ENCODE peak calls at places on chromosomes 2 and 18, in nine cellular contexts. Y is SJSA1; S is activated CD4-positive, alpha-beta memory T cell treated with anti-CD3 and anti-CD28 coated beads, Interleukin-2, amount 10 ng/mL, durations not matched to agents 7 days and 5 days; G is anterior cingulate cortex; J is endothelial cell of umbilical vein; W is NCI-H1105; X is bronchial epithelial cell; I is foreskin melanocyte; T is aorta. A is an unnamed sample.

GRCh38 chr2:69278366-69278765 is 108.7 kb downstream of the GFPT1 start:
- DNase-seq in T (no peak), X (no peak), Y (no peak), J (peak), I (peak), S (no peak), W (no peak), G (no peak), A (peak)

GRCh38 chr2:217070611-217071010 is 210.7 kb upstream of the TNP1 start:
- DNase-seq in T (no peak), W (no peak), S (no peak), Y (no peak), G (no peak), X (no peak), I (peak), J (no peak), A (no peak)

GRCh38 chr2:125858366-125858765 is 797.6 kb upstream of the GYPC start:
- DNase-seq in G (no peak), X (no peak), T (no peak), I (peak), W (no peak), Y (no peak), J (no peak), S (no peak), A (peak)

GRCh38 chr2:120669121-120669952 is 66.3 kb upstream of the GLI2 start:
- DNase-seq in J (peak), T (no peak), G (no peak), W (no peak), S (no peak), I (no peak), Y (peak), X (peak), A (peak)

GRCh38 chr2:233447506-233448219 is 93.4 kb downstream of the DGKD start:
- DNase-seq in S (no peak), I (no peak), J (no peak), T (no peak), G (no peak), X (no peak), W (no peak), Y (no peak), A (no peak)

GRCh38 chr2:47189635-47190034 is 34.5 kb upstream of the STPG4 start:
- DNase-seq in W (no peak), X (peak), S (no peak), G (no peak), Y (peak), I (no peak), T (no peak), J (peak), A (peak)

GRCh38 chr2:54139210-54139609 is 23.8 kb downstream of the ACYP2 start:
- DNase-seq in G (no peak), X (no peak), W (no peak), I (no peak), J (no peak), Y (no peak), S (no peak), T (no peak), A (no peak)

GRCh38 chr2:98809878-98810587 is 79.1 kb upstream of the MGAT4A start:
- DNase-seq in Y (no peak), J (no peak), W (no peak), T (no peak), I (no peak), S (no peak), X (peak), G (no peak), A (no peak)

GRCh38 chr2:5665066-5665465 is 27.1 kb upstream of the SOX11 start:
- DNase-seq in Y (no peak), I (no peak), S (no peak), T (no peak), X (no peak), G (no peak), W (no peak), J (no peak), A (no peak)

GRCh38 chr2:8761529-8762164 is 75.8 kb downstream of the KIDINS220 start:
- DNase-seq in W (peak), J (peak), X (peak), T (no peak), S (no peak), Y (no peak), I (peak), G (no peak), A (peak)

GRCh38 chr18:60157810-60158209 is 214.8 kb downstream of the MC4R start:
- DNase-seq in Y (no peak), S (no peak), J (no peak), I (no peak), W (no peak), X (no peak), T (no peak), G (no peak), A (no peak)

GRCh38 chr18:69559604-69560003 is 158.9 kb downstream of the DOK6 start:
- DNase-seq in I (no peak), S (no peak), J (no peak), G (no peak), Y (no peak), W (no peak), X (no peak), T (no peak), A (no peak)

GRCh38 chr18:24157855-24158254 is 19.0 kb downstream of the CABYR start:
- DNase-seq in I (no peak), Y (no peak), W (no peak), T (no peak), X (no peak), J (no peak), S (no peak), G (no peak), A (no peak)

GRCh38 chr2:20666364-20667150 is at the start of gene GDF7:
- DNase-seq in Y (no peak), S (no peak), I (no peak), W (no peak), T (peak), X (no peak), J (peak), G (no peak), A (no peak)

A was measured in renal cortical epithelial cell.